ENCODE peak calls at places on chromosomes 2 and 18, in eight cellular contexts. X, T, P, H, K, V, L and Y are unnamed samples.
A peak's percentile ranks its signal among the peaks of the same experiment; 100 is the strongest.

GRCh38 chr2:173667415-173667814 is 297.8 kb downstream of the SP3 start:
- DNase-seq in X (no peak), P (no peak), V (no peak), H (no peak), T (no peak), K (peak; percentile 39), L (no peak), Y (no peak)

GRCh38 chr2:9142551-9143263 is 63.9 kb upstream of the ASAP2 start:
- DNase-seq in H (peak; percentile 71), T (peak; percentile 86), L (peak; percentile 92), P (peak; percentile 83), K (peak; percentile 94), V (peak; percentile 93), X (peak; percentile 95), Y (peak; percentile 91)

GRCh38 chr2:102591646-102592045 is 27.7 kb upstream of the SLC9A2 start:
- DNase-seq in P (no peak), L (no peak), T (no peak), V (no peak), X (no peak), K (no peak), H (no peak), Y (no peak)

GRCh38 chr2:144498215-144498614 is 21.7 kb downstream of the ZEB2 start:
- DNase-seq in V (no peak), H (no peak), P (no peak), T (no peak), K (no peak), L (no peak), X (no peak), Y (no peak)

GRCh38 chr2:140893685-140894084 is 1237.1 kb downstream of the LRP1B start:
- DNase-seq in L (peak; percentile 93), H (peak; percentile 42), V (no peak), K (peak; percentile 88), P (no peak), T (no peak), X (no peak), Y (no peak)

GRCh38 chr2:102301867-102302362 is 9.4 kb upstream of the IL1RL1 start:
- DNase-seq in T (no peak), H (peak; percentile 36), X (no peak), K (peak; percentile 46), L (peak; percentile 32), P (no peak), V (peak; percentile 74), Y (no peak)

GRCh38 chr2:102940684-102941083 is 178.9 kb downstream of the TMEM182 start:
- DNase-seq in H (no peak), X (no peak), P (no peak), V (no peak), K (no peak), T (no peak), L (no peak), Y (no peak)

GRCh38 chr2:36355157-36355889 is at the start of gene CRIM1:
- DNase-seq in H (no peak), L (peak; percentile 91), T (peak; percentile 91), K (peak; percentile 87), P (peak; percentile 82), V (peak; percentile 88), X (peak; percentile 92), Y (peak; percentile 82)

GRCh38 chr2:99662761-99663341 is 173.0 kb upstream of the REV1 start:
- DNase-seq in V (no peak), H (no peak), L (peak; percentile 97), X (peak; percentile 68), K (peak; percentile 84), P (peak; percentile 37), T (no peak), Y (no peak)

GRCh38 chr2:26470601-26471260 is 7.2 kb downstream of the OTOF start:
- DNase-seq in H (no peak), X (no peak), K (no peak), T (no peak), V (no peak), L (no peak), P (no peak), Y (no peak)

GRCh38 chr2:26466662-26467310 is 11.1 kb downstream of the OTOF start:
- DNase-seq in X (no peak), K (no peak), P (no peak), H (no peak), L (no peak), V (no peak), T (no peak), Y (no peak)

GRCh38 chr2:26471278-26471677 is 6.6 kb downstream of the OTOF start:
- DNase-seq in V (no peak), K (peak; percentile 30), H (no peak), X (no peak), T (no peak), L (no peak), P (no peak), Y (no peak)

GRCh38 chr2:26469955-26470354 is 8.0 kb downstream of the OTOF start:
- DNase-seq in T (no peak), K (no peak), X (no peak), V (no peak), L (no peak), P (no peak), H (no peak), Y (no peak)

GRCh38 chr2:26469092-26469710 is 8.7 kb downstream of the OTOF start:
- DNase-seq in K (peak; percentile 91), H (peak; percentile 39), L (peak; percentile 59), X (no peak), V (peak; percentile 80), T (no peak), P (peak; percentile 57), Y (peak; percentile 54)
- TF ChIP-seq CTCF in K (peak; percentile 91), H (peak; percentile 94), L (peak; percentile 62), X (no peak), V (peak; percentile 96), T (peak; percentile 48), P (peak; percentile 58), Y (peak; percentile 25)

GRCh38 chr18:22936515-22936914 is 3.4 kb downstream of the RBBP8 start:
- DNase-seq in L (no peak), K (no peak), H (no peak), X (no peak), T (no peak), P (no peak), V (no peak), Y (no peak)
- H3K4me1 ChIP-seq in L (no peaks in the 10 kb centered on the region), K (peaks cover 9% of the 10 kb centered on the region), H (peaks cover 10% of the 10 kb centered on the region), X (no peaks in the 10 kb centered on the region), T (peaks cover 26% of the 10 kb centered on the region), P (peaks cover 5% of the 10 kb centered on the region), V (no peaks in the 10 kb centered on the region), Y (no peaks in the 10 kb centered on the region)

GRCh38 chr2:112480540-112481049 is 1.4 kb upstream of the TTL start:
- DNase-seq in L (no peak), H (no peak), T (no peak), P (no peak), X (no peak), K (no peak), V (no peak), Y (no peak)
- TF ChIP-seq CTCF in L (no peak), H (no peak), T (no peak), P (no peak), X (no peak), K (no peak), V (no peak), Y (no peak)

DNA sequence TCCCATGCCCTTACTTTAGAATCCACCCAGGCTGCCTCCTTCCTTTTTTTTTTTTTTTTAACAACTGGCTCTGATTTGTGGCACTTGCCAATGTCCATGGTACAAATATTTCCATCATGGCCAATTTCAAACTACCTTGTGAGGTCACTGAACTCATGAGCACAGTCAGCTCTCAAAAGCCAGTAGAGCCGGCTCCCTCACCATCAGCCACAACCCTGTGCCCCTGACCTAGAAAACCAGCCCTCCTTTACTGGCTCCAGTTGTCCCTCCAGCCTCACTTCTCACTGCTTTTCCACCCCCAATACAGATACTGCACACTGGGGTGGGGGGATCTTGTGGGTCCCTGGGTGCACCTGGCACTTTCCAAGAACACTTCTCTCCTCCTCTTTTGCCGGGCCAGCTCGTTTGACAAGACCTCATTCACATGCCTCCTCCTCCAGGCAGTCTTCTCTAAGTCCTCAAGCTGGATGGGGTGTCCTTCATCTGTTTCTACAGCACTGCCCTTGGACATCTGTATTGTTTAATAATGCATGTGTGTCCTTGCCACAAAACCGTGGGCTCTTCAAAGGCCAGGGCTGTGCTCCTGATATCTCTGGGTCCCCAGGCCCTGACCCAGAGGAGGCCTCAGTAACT is 35.5 kb downstream of the SDC1 start:
- DNase-seq in X (no peak), T (no peak), P (no peak), V (no peak), K (no peak), L (no peak), H (no peak), Y (no peak)
- H3K4me1 ChIP-seq in X (no peaks in the 10 kb centered on the region), T (no peaks in the 10 kb centered on the region), P (peaks cover 39% of the 10 kb centered on the region), V (no peaks in the 10 kb centered on the region), K (peaks cover 24% of the 10 kb centered on the region), L (peaks cover 13% of the 10 kb centered on the region), H (peaks cover 19% of the 10 kb centered on the region), Y (no peaks in the 10 kb centered on the region)

GRCh38 chr2:200454839-200455801 is 54.7 kb downstream of the KCTD18 start:
- DNase-seq in T (no peak), X (no peak), P (no peak), H (no peak), K (peak; percentile 86), V (no peak), L (peak; percentile 71), Y (no peak)

GRCh38 chr2:200452377-200452776 is 57.5 kb downstream of the KCTD18 start:
- DNase-seq in X (no peak), V (no peak), T (no peak), L (no peak), P (no peak), H (no peak), K (no peak), Y (no peak)

GRCh38 chr2:200455958-200456421 is 53.9 kb downstream of the KCTD18 start:
- DNase-seq in P (no peak), L (no peak), X (no peak), T (no peak), H (no peak), K (no peak), V (no peak), Y (no peak)

GRCh38 chr2:200453142-200453852 is 56.6 kb downstream of the KCTD18 start:
- DNase-seq in P (no peak), K (no peak), V (no peak), X (no peak), L (no peak), H (no peak), T (no peak), Y (no peak)

GRCh38 chr2:200453853-200454524 is 55.9 kb downstream of the KCTD18 start:
- DNase-seq in P (no peak), V (no peak), H (no peak), T (no peak), K (no peak), L (no peak), X (no peak), Y (no peak)
- TF ChIP-seq CTCF in P (no peak), V (no peak), H (no peak), T (no peak), K (no peak), L (peak; percentile 1), X (no peak), Y (no peak)

DNA sequence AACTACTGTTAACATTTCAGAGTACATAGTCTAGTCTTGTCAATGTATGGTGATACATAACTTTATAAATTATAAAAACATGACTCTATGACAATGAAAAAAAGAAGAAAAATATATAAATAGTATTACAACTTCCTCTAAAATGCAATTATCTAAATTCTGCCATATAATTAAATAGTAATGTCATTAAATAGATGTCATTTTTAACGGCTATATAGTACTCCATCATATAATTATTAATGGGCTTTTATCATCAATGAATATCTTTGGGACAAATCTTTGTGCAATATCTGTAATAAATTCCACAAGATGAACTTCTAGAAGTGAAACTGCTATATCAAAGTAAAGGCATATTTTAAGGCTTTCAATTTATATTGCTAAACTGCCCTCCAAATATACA is 24.8 kb downstream of the ATF2 start:
- DNase-seq in T (no peak), H (no peak), L (no peak), K (no peak), V (no peak), X (no peak), P (no peak), Y (no peak)
- H3K4me1 ChIP-seq in T (peaks cover 45% of the 10 kb centered on the region), H (peaks cover 4% of the 10 kb centered on the region), L (no peaks in the 10 kb centered on the region), K (no peaks in the 10 kb centered on the region), V (no peaks in the 10 kb centered on the region), X (no peaks in the 10 kb centered on the region), P (no peaks in the 10 kb centered on the region), Y (no peaks in the 10 kb centered on the region)

GRCh38 chr2:3462493-3463104 is 56.7 kb downstream of the ADI1 start:
- DNase-seq in V (no peak), L (no peak), X (peak; percentile 54), K (no peak), P (no peak), H (no peak), T (no peak), Y (no peak)
- TF ChIP-seq CTCF in V (no peak), L (no peak), X (no peak), K (peak; percentile 9), P (no peak), H (no peak), T (no peak), Y (no peak)